ENCODE peak calls at places on chromosomes 2 and 18, in eight cellular contexts. G is neural progenitor cell; R is tibial nerve; S is brain microvascular endothelial cell; I is choroid plexus epithelial cell; H is psoas muscle; X is CD8-positive, alpha-beta memory T cell; O is cardiac fibroblast. U is an unnamed sample.

GRCh38 chr2:113136828-113137775 is 9.7 kb downstream of the IL1RN start:
- DNase-seq in R (peak), X (no peak), S (peak), I (peak), H (no peak), O (peak), G (peak), U (peak)

GRCh38 chr2:105328281-105329196 is 996 bp downstream of the TGFBRAP1 start:
- DNase-seq in R (peak), I (peak), X (peak), O (peak), G (no peak), H (no peak), S (no peak), U (peak)

GRCh38 chr2:88658890-88659881 is 31.9 kb upstream of the EIF2AK3 start:
- DNase-seq in R (peak), I (peak), S (peak), X (no peak), G (no peak), O (peak), H (peak), U (peak)

GRCh38 chr18:49560277-49561126 is 1.4 kb upstream of the LIPG start:
- DNase-seq in I (no peak), X (no peak), S (no peak), G (peak), O (peak), R (no peak), H (peak), U (no peak)

GRCh38 chr2:236309669-236310029 is 45.4 kb upstream of the ASB18 start:
- DNase-seq in R (no peak), I (peak), X (no peak), O (peak), S (no peak), G (peak), H (no peak), U (no peak)

GRCh38 chr18:9743200-9744016 is 35.3 kb downstream of the RAB31 start:
- DNase-seq in R (no peak), S (peak), G (no peak), I (peak), H (peak), O (peak), X (no peak), U (peak)

GRCh38 chr2:9135804-9136558 is 70.6 kb upstream of the ASAP2 start:
- DNase-seq in O (no peak), R (no peak), S (peak), H (no peak), X (no peak), G (no peak), I (peak), U (peak)

GRCh38 chr2:236855866-236856855 is 229.5 kb upstream of the COPS8 start:
- DNase-seq in G (peak), X (no peak), R (no peak), O (no peak), S (no peak), H (no peak), I (no peak), U (no peak)

GRCh38 chr2:24418166-24418843 is 58.0 kb upstream of the ITSN2 start:
- DNase-seq in G (peak), O (no peak), I (no peak), R (no peak), X (no peak), H (no peak), S (no peak), U (no peak)

GRCh38 chr18:76412010-76412817 is 82.8 kb downstream of the ZNF516 start:
- DNase-seq in S (peak), X (no peak), R (no peak), G (no peak), H (no peak), O (peak), I (peak), U (peak)

GRCh38 chr2:100278986-100279385 is 43.3 kb downstream of the LONRF2 start:
- DNase-seq in H (no peak), R (no peak), X (no peak), S (no peak), G (no peak), I (no peak), O (no peak), U (no peak)

GRCh38 chr2:36762764-36763490 is 66.4 kb downstream of the VIT start:
- DNase-seq in R (no peak), X (no peak), S (no peak), O (no peak), I (no peak), H (no peak), G (no peak), U (no peak)

GRCh38 chr2:172709566-172710291 is 25.9 kb upstream of the RAPGEF4 start:
- DNase-seq in R (no peak), H (no peak), X (no peak), I (no peak), O (no peak), S (no peak), G (no peak), U (no peak)

GRCh38 chr18:51196811-51197660 is 445 bp downstream of the MEX3C start:
- DNase-seq in H (no peak), X (peak), O (peak), R (peak), S (peak), I (peak), G (peak), U (peak)

GRCh38 chr2:240991378-240992263 is 6.8 kb upstream of the SNED1 start:
- DNase-seq in H (peak), G (no peak), R (peak), S (peak), X (no peak), O (peak), I (peak), U (peak)

GRCh38 chr2:111973701-111974100 is 75.3 kb downstream of the MERTK start:
- DNase-seq in H (no peak), G (no peak), O (no peak), I (no peak), R (no peak), S (no peak), X (no peak), U (no peak)

GRCh38 chr2:133879703-133880102 is 311.4 kb upstream of the NCKAP5 start:
- DNase-seq in X (no peak), O (no peak), G (no peak), S (no peak), R (no peak), I (no peak), H (no peak), U (no peak)

GRCh38 chr2:222950886-222951285 is 90.0 kb downstream of the ACSL3 start:
- DNase-seq in H (no peak), R (no peak), I (peak), O (peak), G (no peak), S (peak), X (no peak), U (peak)

GRCh38 chr18:23191952-23192662 is 56.8 kb downstream of the CABLES1 start:
- DNase-seq in H (peak), I (peak), S (peak), X (no peak), R (no peak), G (no peak), O (peak), U (peak)

GRCh38 chr2:232592687-232593407 is 40.6 kb upstream of the EFHD1 start:
- DNase-seq in I (peak), S (peak), G (no peak), X (no peak), R (no peak), O (peak), H (no peak), U (peak)

GRCh38 chr2:20615466-20616241 is 35.2 kb downstream of the HS1BP3 start:
- DNase-seq in S (no peak), I (no peak), O (no peak), G (no peak), X (no peak), H (no peak), R (no peak), U (no peak)

GRCh38 chr2:104944495-104944894 is 90.6 kb downstream of the POU3F3 start:
- DNase-seq in R (no peak), S (no peak), H (no peak), X (no peak), O (no peak), G (peak), I (peak), U (peak)

GRCh38 chr2:9538000-9538507 is 17.6 kb downstream of the ADAM17 start:
- DNase-seq in G (no peak), R (no peak), S (no peak), X (no peak), I (peak), H (no peak), O (peak), U (peak)

GRCh38 chr2:52452201-52452600 is 1315.4 kb upstream of the CHAC2 start:
- DNase-seq in G (no peak), O (no peak), S (no peak), R (no peak), H (no peak), I (no peak), X (no peak), U (no peak)

GRCh38 chr2:118859157-118859770 is 11.8 kb upstream of the EN1 start:
- DNase-seq in I (no peak), R (no peak), O (no peak), G (peak), H (no peak), S (no peak), X (no peak), U (no peak)

GRCh38 chr2:218166791-218167190 is at the start of gene CXCR1:
- DNase-seq in I (no peak), R (no peak), H (no peak), X (peak), G (no peak), O (no peak), S (no peak), U (no peak)

GRCh38 chr2:9796056-9796792 is 47.0 kb upstream of the TAF1B start:
- DNase-seq in X (no peak), I (no peak), H (no peak), R (no peak), S (no peak), O (no peak), G (peak), U (no peak)

GRCh38 chr2:46010925-46011490 is 286.2 kb upstream of the EPAS1 start:
- DNase-seq in I (peak), S (no peak), R (no peak), X (no peak), O (peak), G (peak), H (no peak), U (no peak)

GRCh38 chr18:9906407-9906955 is 7.3 kb upstream of the VAPA start:
- DNase-seq in I (no peak), R (no peak), O (no peak), H (no peak), X (no peak), S (no peak), G (no peak), U (no peak)

GRCh38 chr18:78130232-78131195 is 849.1 kb upstream of the SALL3 start:
- DNase-seq in S (no peak), I (no peak), G (no peak), O (no peak), R (no peak), X (no peak), H (no peak), U (no peak)

GRCh38 chr18:70181015-70181414 is 24.5 kb downstream of the RTTN start:
- DNase-seq in R (no peak), I (peak), G (no peak), S (peak), O (peak), H (no peak), X (no peak), U (peak)

GRCh38 chr2:183963609-183964008 is 634.7 kb upstream of the ZNF804A start:
- DNase-seq in I (no peak), H (no peak), O (no peak), X (no peak), S (no peak), R (no peak), G (no peak), U (no peak)

GRCh38 chr2:109293663-109294062 is 164.7 kb downstream of the SH3RF3 start:
- DNase-seq in X (no peak), H (no peak), G (no peak), S (no peak), R (no peak), O (no peak), I (no peak), U (no peak)

GRCh38 chr2:28755411-28755810 is 3.8 kb downstream of the PPP1CB start:
- DNase-seq in H (no peak), X (no peak), G (no peak), I (peak), O (no peak), R (no peak), S (peak), U (no peak)

GRCh38 chr2:176189666-176190641 is 1.5 kb downstream of the HOXD1 start:
- DNase-seq in I (no peak), S (no peak), O (no peak), G (peak), H (no peak), X (no peak), R (no peak), U (no peak)

GRCh38 chr2:44932564-44933392 is 8.7 kb upstream of the SIX3 start:
- DNase-seq in R (no peak), O (no peak), I (no peak), H (no peak), X (no peak), G (peak), S (no peak), U (no peak)
- H3K4me3 ChIP-seq in R (no peak), O (no peak), I (no peak), H (no peak), X (no peak), G (peak), S (no peak), U (no peak)

DNA sequence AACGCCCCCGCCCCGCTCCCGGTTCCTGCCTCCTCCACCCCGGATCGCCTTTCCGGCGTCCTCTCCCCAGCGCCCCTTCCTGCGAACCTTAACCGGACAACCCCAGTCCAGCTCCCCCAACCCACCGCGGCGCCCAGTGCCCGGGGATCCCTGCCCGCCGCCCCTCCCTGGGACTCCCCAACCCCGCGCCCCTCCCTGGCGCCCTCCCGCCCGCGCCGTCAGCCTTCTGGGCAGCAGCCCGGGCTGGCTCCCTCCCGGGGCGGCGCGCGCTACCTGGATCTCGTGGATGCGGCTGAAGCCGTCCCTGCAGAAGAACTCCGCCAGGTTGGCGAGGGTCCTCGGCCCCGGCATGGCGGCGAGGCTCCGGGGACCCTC is 396 bp downstream of the CYP27C1 start:
- DNase-seq in O (no peak), S (no peak), R (no peak), H (peak), I (peak), G (peak), X (no peak), U (peak)
- H3K4me3 ChIP-seq in O (peak), S (peak), R (peak), H (peak), I (peak), G (peak), X (no peak), U (peak)

GRCh38 chr2:158191076-158191566 is 89.4 kb downstream of the UPP2 start:
- DNase-seq in S (peak), O (no peak), H (no peak), R (no peak), X (no peak), G (peak), I (peak), U (no peak)
- H3K4me3 ChIP-seq in S (peak), O (no peak), H (no peak), R (no peak), X (no peak), G (no peak), I (peak), U (no peak)

GRCh38 chr2:101736861-101737291 is 39.4 kb downstream of the MAP4K4 start:
- DNase-seq in R (peak), I (peak), G (no peak), H (no peak), X (no peak), O (peak), S (peak), U (peak)

GRCh38 chr2:101733257-101733993 is 35.9 kb downstream of the MAP4K4 start:
- DNase-seq in O (no peak), X (no peak), I (no peak), G (no peak), R (no peak), S (no peak), H (peak), U (peak)

GRCh38 chr2:101736233-101736632 is 38.7 kb downstream of the MAP4K4 start:
- DNase-seq in X (no peak), I (no peak), H (no peak), O (no peak), G (no peak), R (no peak), S (no peak), U (no peak)

GRCh38 chr2:101734511-101735165 is 37.1 kb downstream of the MAP4K4 start:
- DNase-seq in H (no peak), I (no peak), R (no peak), O (no peak), S (no peak), X (no peak), G (peak), U (no peak)

GRCh38 chr2:101735166-101735533 is 37.6 kb downstream of the MAP4K4 start:
- DNase-seq in G (no peak), S (no peak), H (no peak), X (no peak), I (no peak), R (no peak), O (no peak), U (no peak)
- H3K4me3 ChIP-seq in G (no peak), S (no peak), H (no peak), X (no peak), I (no peak), R (no peak), O (no peak), U (no peak)

GRCh38 chr2:74845991-74846390 is 12.1 kb downstream of the HK2 start:
- DNase-seq in G (no peak), X (no peak), S (no peak), O (no peak), R (no peak), H (no peak), I (no peak), U (no peak)
- H3K4me3 ChIP-seq in G (no peak), X (no peak), S (no peak), O (no peak), R (no peak), H (peak), I (no peak), U (no peak)

DNA sequence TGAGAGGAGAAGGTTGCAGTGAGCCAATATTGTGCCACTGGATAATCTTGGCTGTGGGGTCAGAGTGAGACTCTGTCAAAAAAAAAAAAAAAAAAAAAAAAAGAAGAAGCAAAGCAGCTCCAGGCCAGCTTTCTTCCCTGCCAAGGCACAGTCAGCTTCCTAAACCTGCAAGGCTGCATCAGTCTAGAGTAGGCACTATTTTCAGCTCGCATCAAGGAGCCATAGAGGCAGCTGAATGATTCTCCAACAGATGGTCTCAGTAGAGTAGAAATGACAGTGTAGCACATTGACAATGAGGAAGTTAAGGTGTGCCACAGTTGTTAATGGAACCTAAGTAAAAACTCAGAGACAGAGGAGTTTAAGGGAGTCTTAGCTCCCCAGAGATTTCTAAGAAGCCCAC is 35.6 kb downstream of the BMP10 start:
- DNase-seq in H (no peak), S (no peak), I (no peak), G (no peak), R (no peak), X (no peak), O (no peak), U (no peak)
- H3K4me3 ChIP-seq in H (no peak), S (no peak), I (no peak), G (no peak), R (no peak), X (no peak), O (no peak), U (no peak)

DNA sequence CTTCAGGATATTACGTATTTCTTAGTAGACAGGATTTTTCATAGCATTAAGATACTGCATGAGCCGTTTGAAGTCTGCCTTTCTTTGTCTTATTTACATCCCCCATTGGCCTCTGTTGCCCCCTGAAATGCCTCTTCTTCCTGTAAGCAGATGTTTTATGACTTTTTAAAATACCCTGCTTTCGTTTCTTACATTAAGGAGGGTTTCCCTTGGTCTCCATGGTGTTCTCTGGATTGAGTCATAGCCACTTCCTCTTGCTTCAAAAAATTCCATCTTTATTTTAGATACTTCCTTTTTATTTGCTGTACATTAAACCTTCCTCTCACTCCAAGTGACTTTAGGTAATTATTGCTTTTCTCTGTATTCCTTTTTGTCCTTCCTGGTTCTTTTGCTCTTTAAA is 72.5 kb downstream of the ZNF532 start:
- DNase-seq in G (no peak), X (no peak), R (no peak), H (no peak), O (peak), S (peak), I (peak), U (peak)
- H3K4me3 ChIP-seq in G (no peak), X (no peak), R (no peak), H (no peak), O (peak), S (peak), I (no peak), U (no peak)

GRCh38 chr18:69071680-69072079 is 273.8 kb downstream of the CCDC102B start:
- DNase-seq in O (no peak), S (no peak), R (no peak), G (no peak), H (no peak), X (no peak), I (no peak), U (no peak)

GRCh38 chr18:69064063-69064462 is 266.2 kb downstream of the CCDC102B start:
- DNase-seq in R (no peak), X (no peak), H (no peak), S (no peak), I (no peak), O (no peak), G (no peak), U (no peak)

DNA sequence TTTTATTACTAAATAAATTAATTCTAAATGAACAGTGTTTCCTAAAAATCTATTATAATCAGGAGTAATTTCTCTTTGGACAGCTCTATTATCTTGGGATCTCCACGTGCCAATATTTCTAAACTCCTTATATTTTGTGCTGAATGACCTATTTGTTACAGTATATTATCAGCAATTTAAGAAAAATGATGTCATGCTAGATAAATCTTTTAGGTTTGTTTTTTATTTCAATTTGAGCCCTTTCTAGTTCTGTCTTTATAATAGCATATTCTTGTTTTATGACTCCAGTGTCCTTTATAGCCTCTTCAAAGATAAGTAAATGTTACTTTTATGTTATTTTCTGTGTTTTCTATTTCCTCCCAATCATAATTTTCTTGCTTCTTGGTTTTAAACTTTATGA is 269.2 kb downstream of the CCDC102B start:
- DNase-seq in I (no peak), S (no peak), G (no peak), O (no peak), X (no peak), R (no peak), H (no peak), U (no peak)
- H3K4me3 ChIP-seq in I (no peak), S (no peak), G (no peak), O (no peak), X (no peak), R (no peak), H (no peak), U (no peak)

GRCh38 chr2:226690471-226691024 is 109.1 kb downstream of the IRS1 start:
- DNase-seq in H (no peak), R (no peak), I (peak), G (no peak), O (peak), S (no peak), X (no peak), U (no peak)
- H3K4me3 ChIP-seq in H (peak), R (no peak), I (peak), G (no peak), O (no peak), S (no peak), X (no peak), U (no peak)

GRCh38 chr2:47504174-47504810 is 101.3 kb downstream of the MSH2 start:
- DNase-seq in O (no peak), H (no peak), S (no peak), I (no peak), G (no peak), X (no peak), R (no peak), U (no peak)
- H3K4me3 ChIP-seq in O (no peak), H (no peak), S (no peak), I (no peak), G (no peak), X (no peak), R (no peak), U (no peak)

U was measured in foreskin fibroblast.